ENCODE peak calls at places on chromosome 15, in five cellular contexts. One of them, this sample, is unnamed.

GRCh38 chr15:72592103-72592502 is 62.4 kb upstream of the GOLGA6B start:
- DNase-seq in GM12878: no peak
- DNase-seq in K562: no peak
- DNase-seq in H1: no peak
- DNase-seq in HepG2: no peak
- DNase-seq in this sample: no peak

GRCh38 chr15:100218411-100218810 is 123.4 kb downstream of the ADAMTS17 start:
- DNase-seq in GM12878: no peak
- DNase-seq in K562: no peak
- DNase-seq in H1: no peak
- DNase-seq in HepG2: no peak
- DNase-seq in this sample: no peak

GRCh38 chr15:31089361-31090047 is 12.0 kb downstream of the TRPM1 start:
- DNase-seq in GM12878: no peak
- DNase-seq in K562: no peak
- DNase-seq in H1: peak; percentile 28
- DNase-seq in HepG2: peak; percentile 85
- DNase-seq in this sample: no peak

GRCh38 chr15:41936649-41937567 is 35.4 kb downstream of the EHD4 start:
- DNase-seq in GM12878: no peak
- DNase-seq in K562: no peak
- DNase-seq in H1: no peak
- DNase-seq in HepG2: no peak
- DNase-seq in this sample: no peak

GRCh38 chr15:82543155-82543554 is 2.9 kb upstream of the RPS17 start:
- DNase-seq in GM12878: no peak
- DNase-seq in K562: peak; percentile 11
- DNase-seq in H1: no peak
- DNase-seq in HepG2: no peak
- DNase-seq in this sample: no peak

GRCh38 chr15:65987100-65987499 is 117.8 kb downstream of the RAB11A start:
- DNase-seq in GM12878: no peak
- DNase-seq in K562: no peak
- DNase-seq in H1: no peak
- DNase-seq in HepG2: no peak
- DNase-seq in this sample: no peak

GRCh38 chr15:37773111-37773860 is 161.2 kb upstream of the TMCO5A start:
- DNase-seq in GM12878: no peak
- DNase-seq in K562: no peak
- DNase-seq in H1: no peak
- DNase-seq in HepG2: no peak
- DNase-seq in this sample: no peak

GRCh38 chr15:54064412-54064811 is 86.2 kb downstream of the UNC13C start:
- DNase-seq in GM12878: no peak
- DNase-seq in K562: no peak
- DNase-seq in H1: no peak
- DNase-seq in HepG2: no peak
- DNase-seq in this sample: no peak

GRCh38 chr15:59528965-59529402 is 82.6 kb upstream of the GCNT3 start:
- DNase-seq in GM12878: no peak
- DNase-seq in K562: peak; percentile 63
- DNase-seq in H1: peak; percentile 96
- DNase-seq in HepG2: peak; percentile 76
- DNase-seq in this sample: peak; percentile 92

GRCh38 chr15:101091080-101092017 is 160.5 kb downstream of the CHSY1 start:
- DNase-seq in GM12878: no peak
- DNase-seq in K562: no peak
- DNase-seq in H1: no peak
- DNase-seq in HepG2: peak; percentile 97
- DNase-seq in this sample: no peak

GRCh38 chr15:36757189-36757814 is 177.9 kb downstream of the CDIN1 start:
- DNase-seq in GM12878: no peak
- DNase-seq in K562: no peak
- DNase-seq in H1: no peak
- DNase-seq in HepG2: no peak
- DNase-seq in this sample: no peak

GRCh38 chr15:29612096-29612495 is 210.2 kb downstream of the TJP1 start:
- DNase-seq in GM12878: no peak
- DNase-seq in K562: no peak
- DNase-seq in H1: no peak
- DNase-seq in HepG2: no peak
- DNase-seq in this sample: no peak

GRCh38 chr15:72155021-72155621 is 36.9 kb downstream of the SENP8 start:
- DNase-seq in GM12878: no peak
- DNase-seq in K562: no peak
- DNase-seq in H1: peak; percentile 51
- DNase-seq in HepG2: no peak
- DNase-seq in this sample: no peak

GRCh38 chr15:90553248-90553745 is 23.6 kb downstream of the CRTC3 start:
- DNase-seq in GM12878: no peak
- DNase-seq in K562: no peak
- DNase-seq in H1: no peak
- DNase-seq in HepG2: no peak
- DNase-seq in this sample: no peak

GRCh38 chr15:75887178-75887577 is 16.5 kb upstream of the FBXO22 start:
- DNase-seq in GM12878: no peak
- DNase-seq in K562: no peak
- DNase-seq in H1: no peak
- DNase-seq in HepG2: peak; percentile 20
- DNase-seq in this sample: no peak

GRCh38 chr15:48427960-48428547 is 96.8 kb downstream of the DUT start:
- DNase-seq in GM12878: no peak
- DNase-seq in K562: no peak
- DNase-seq in H1: no peak
- DNase-seq in HepG2: no peak
- DNase-seq in this sample: no peak

GRCh38 chr15:63528138-63528659 is 23.8 kb downstream of the USP3 start:
- DNase-seq in GM12878: no peak
- DNase-seq in K562: no peak
- DNase-seq in H1: no peak
- DNase-seq in HepG2: no peak
- DNase-seq in this sample: no peak

GRCh38 chr15:88745075-88745474 is 58.2 kb upstream of the ACAN start:
- DNase-seq in GM12878: no peak
- DNase-seq in K562: no peak
- DNase-seq in H1: no peak
- DNase-seq in HepG2: no peak
- DNase-seq in this sample: no peak

GRCh38 chr15:29518442-29518841 is 248.8 kb upstream of the NSMCE3 start:
- DNase-seq in GM12878: no peak
- DNase-seq in K562: no peak
- DNase-seq in H1: no peak
- DNase-seq in HepG2: no peak
- DNase-seq in this sample: no peak

GRCh38 chr15:40960926-40961325 is 7.7 kb downstream of the CHAC1 start:
- DNase-seq in GM12878: no peak
- DNase-seq in K562: no peak
- DNase-seq in H1: no peak
- DNase-seq in HepG2: no peak
- DNase-seq in this sample: peak; percentile 21

GRCh38 chr15:57680021-57680420 is 26.5 kb upstream of the POLR2M start:
- DNase-seq in GM12878: no peak
- DNase-seq in K562: no peak
- DNase-seq in H1: no peak
- DNase-seq in HepG2: no peak
- DNase-seq in this sample: no peak

GRCh38 chr15:27686376-27686775 is 412.7 kb downstream of the OCA2 start:
- DNase-seq in GM12878: no peak
- DNase-seq in K562: no peak
- DNase-seq in H1: no peak
- DNase-seq in HepG2: no peak
- DNase-seq in this sample: no peak

GRCh38 chr15:39595621-39596221 is 14.8 kb downstream of the THBS1 start:
- DNase-seq in GM12878: no peak
- DNase-seq in K562: no peak
- DNase-seq in H1: no peak
- DNase-seq in HepG2: no peak
- DNase-seq in this sample: no peak

GRCh38 chr15:44340410-44340809 is 51.9 kb downstream of the GOLM2 start:
- DNase-seq in GM12878: no peak
- DNase-seq in K562: no peak
- DNase-seq in H1: no peak
- DNase-seq in HepG2: no peak
- DNase-seq in this sample: no peak

GRCh38 chr15:98866503-98866902 is 141.1 kb downstream of the PGPEP1L start:
- DNase-seq in GM12878: no peak
- DNase-seq in K562: no peak
- DNase-seq in H1: no peak
- DNase-seq in HepG2: no peak
- DNase-seq in this sample: no peak

GRCh38 chr15:74783072-74783807 is 1.4 kb downstream of the CSK start:
- DNase-seq in GM12878: no peak
- DNase-seq in K562: peak; percentile 45
- DNase-seq in H1: no peak
- DNase-seq in HepG2: no peak
- DNase-seq in this sample: no peak

GRCh38 chr15:70400766-70401541 is 303.2 kb upstream of the TLE3 start:
- DNase-seq in GM12878: no peak
- DNase-seq in K562: no peak
- DNase-seq in H1: no peak
- DNase-seq in HepG2: no peak
- DNase-seq in this sample: no peak

GRCh38 chr15:57592836-57593420 is 1.2 kb downstream of the MYZAP start:
- DNase-seq in GM12878: no peak
- DNase-seq in K562: no peak
- DNase-seq in H1: no peak
- DNase-seq in HepG2: no peak
- DNase-seq in this sample: no peak

DNA sequence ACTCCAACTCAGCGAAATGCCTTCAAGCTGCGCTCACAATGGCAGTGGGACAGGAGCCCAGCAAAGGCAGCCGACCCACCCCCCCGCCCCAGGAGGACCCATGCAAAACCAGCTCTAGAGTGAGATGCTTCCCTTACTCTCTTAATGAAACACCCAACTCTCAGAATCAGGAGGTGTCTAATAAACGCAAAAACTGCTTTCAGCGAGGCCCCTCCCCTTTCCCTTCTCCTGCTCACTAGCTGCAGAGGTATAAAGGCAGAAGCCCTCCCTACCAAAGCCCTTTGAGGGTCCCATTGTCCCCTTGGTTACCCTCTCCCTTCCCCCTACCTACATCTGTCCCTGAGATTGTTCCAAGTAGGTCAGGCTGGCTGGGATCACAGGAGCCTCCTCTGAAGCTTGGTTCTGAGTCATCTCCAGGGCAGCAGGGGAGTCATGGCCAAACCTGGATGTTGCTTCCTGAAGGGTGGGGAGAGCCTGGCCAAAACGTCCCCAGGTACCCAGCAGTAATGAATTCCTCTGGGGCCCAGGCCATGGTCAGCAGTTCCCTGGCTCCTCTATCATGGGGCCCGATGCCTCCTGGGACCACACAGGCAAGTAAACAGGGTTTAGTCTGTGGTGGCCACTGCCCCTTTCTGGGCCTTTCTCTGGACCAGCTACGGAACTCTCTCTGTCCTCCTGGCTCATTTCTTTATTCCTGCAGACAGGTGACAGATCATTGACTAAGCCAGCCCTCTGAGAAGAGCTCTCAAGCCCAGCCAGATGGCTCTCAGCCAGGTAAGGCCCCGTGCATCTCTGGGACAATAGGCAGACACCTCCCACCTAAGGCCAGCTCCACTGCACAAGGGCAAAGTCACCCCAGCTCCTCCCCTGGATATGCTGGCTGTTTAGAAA is 8.6 kb downstream of the KLHL25 start:
- DNase-seq in GM12878: no peak
- DNase-seq in K562: no peak
- DNase-seq in H1: no peak
- DNase-seq in HepG2: peak; percentile 79
- DNase-seq in this sample: peak; percentile 53
- TF ChIP-seq SRF in GM12878: no peak
- TF ChIP-seq SRF in K562: no peak
- TF ChIP-seq SRF in H1: no peak
- TF ChIP-seq SRF in HepG2: no peak
- TF ChIP-seq SRF in this sample: peak; percentile 88

DNA sequence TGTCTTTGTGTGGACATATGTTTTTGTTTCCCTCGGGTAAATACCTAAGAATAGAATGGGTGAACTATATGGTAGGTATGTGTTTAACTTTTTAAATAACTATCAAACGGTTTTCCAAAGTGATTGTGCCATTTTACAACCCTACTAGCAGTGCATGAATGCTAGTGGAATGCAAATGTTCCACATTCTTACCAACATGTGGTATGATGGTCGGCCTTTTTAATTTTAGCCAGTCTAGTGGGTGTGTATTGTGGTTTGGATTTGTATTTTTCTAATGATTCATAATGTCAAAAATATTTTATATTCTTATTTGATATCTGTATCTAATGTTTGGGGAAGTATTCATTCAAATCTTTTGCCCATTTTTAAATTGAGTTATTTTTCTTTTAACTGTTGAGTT is 68.2 kb upstream of the SMAD3 start:
- DNase-seq in GM12878: no peak
- DNase-seq in K562: no peak
- DNase-seq in H1: no peak
- DNase-seq in HepG2: no peak
- DNase-seq in this sample: no peak
- TF ChIP-seq SRF in GM12878: no peak
- TF ChIP-seq SRF in K562: no peak
- TF ChIP-seq SRF in H1: no peak
- TF ChIP-seq SRF in HepG2: no peak
- TF ChIP-seq SRF in this sample: no peak

DNA sequence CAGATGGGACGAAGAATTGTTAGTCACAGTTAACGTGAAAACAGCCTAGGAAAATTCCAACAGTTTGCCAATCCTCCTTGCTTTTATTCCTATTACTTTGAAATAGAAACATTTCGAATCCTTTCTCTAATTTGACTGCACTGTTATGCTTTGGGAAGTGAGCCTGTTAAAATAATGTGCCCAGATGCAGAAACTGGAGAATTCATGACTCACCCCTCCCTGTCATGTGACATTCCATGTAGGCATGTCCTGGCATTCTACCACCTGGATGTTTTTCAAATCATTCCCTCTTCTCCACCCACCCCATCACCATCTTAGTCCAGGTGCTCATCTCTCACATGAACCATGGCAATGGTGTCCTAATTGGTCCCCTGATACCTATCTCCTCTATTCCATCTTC is 107.3 kb downstream of the MINAR1 start:
- DNase-seq in GM12878: no peak
- DNase-seq in K562: no peak
- DNase-seq in H1: no peak
- DNase-seq in HepG2: no peak
- DNase-seq in this sample: no peak
- TF ChIP-seq SRF in GM12878: no peak
- TF ChIP-seq SRF in K562: no peak
- TF ChIP-seq SRF in H1: no peak
- TF ChIP-seq SRF in HepG2: no peak
- TF ChIP-seq SRF in this sample: no peak

DNA sequence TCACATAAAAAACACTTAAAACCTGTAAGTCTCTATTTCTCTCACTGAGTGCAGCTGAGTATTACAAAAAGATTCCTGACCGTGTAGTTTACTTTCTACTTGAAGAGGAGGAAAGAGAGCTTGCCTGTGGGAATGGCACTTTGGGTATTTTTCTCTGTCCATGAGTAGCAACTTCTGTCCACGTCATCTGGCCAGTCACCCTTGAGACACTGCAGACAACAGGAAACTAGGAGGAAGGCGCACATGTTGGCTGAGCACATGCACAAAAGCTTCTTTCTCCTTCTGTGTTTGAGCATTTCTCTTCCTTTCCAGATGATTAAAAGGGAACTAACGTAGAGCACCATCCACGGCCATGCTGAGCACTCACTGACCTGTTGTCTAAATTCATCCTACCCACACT is 19.7 kb downstream of the STARD5 start:
- DNase-seq in GM12878: no peak
- DNase-seq in K562: no peak
- DNase-seq in H1: no peak
- DNase-seq in HepG2: no peak
- DNase-seq in this sample: no peak
- TF ChIP-seq SRF in GM12878: no peak
- TF ChIP-seq SRF in K562: no peak
- TF ChIP-seq SRF in H1: no peak
- TF ChIP-seq SRF in HepG2: no peak
- TF ChIP-seq SRF in this sample: no peak

This sample was measured in HCT116.